ENCODE peak calls at places on chromosome 4, in six cellular contexts. One of them, this sample, is unnamed.
A peak's percentile ranks its signal among the peaks of the same experiment; 100 is the strongest.

GRCh38 chr4:24775750-24776149 is 19.6 kb upstream of the SOD3 start:
- DNase-seq in sigmoid colon: no peak
- DNase-seq in transverse colon: no peak
- DNase-seq in adrenal gland: no peak
- DNase-seq in esophagus muscularis mucosa: peak; percentile 55
- DNase-seq in right lobe of liver: no peak
- DNase-seq in this sample: no peak

GRCh38 chr4:189304179-189304578 is 636.5 kb upstream of the FRG1 start:
- DNase-seq in sigmoid colon: no peak
- DNase-seq in transverse colon: no peak
- DNase-seq in adrenal gland: no peak
- DNase-seq in esophagus muscularis mucosa: no peak
- DNase-seq in right lobe of liver: no peak
- DNase-seq in this sample: no peak

GRCh38 chr4:14168919-14169318 is 541.4 kb upstream of the BOD1L1 start:
- DNase-seq in sigmoid colon: no peak
- DNase-seq in transverse colon: peak; percentile 23
- DNase-seq in adrenal gland: peak; percentile 79
- DNase-seq in esophagus muscularis mucosa: no peak
- DNase-seq in right lobe of liver: peak; percentile 52
- DNase-seq in this sample: no peak

GRCh38 chr4:181677203-181677602 is 566.0 kb upstream of the TENM3 start:
- DNase-seq in sigmoid colon: no peak
- DNase-seq in transverse colon: no peak
- DNase-seq in adrenal gland: no peak
- DNase-seq in esophagus muscularis mucosa: no peak
- DNase-seq in right lobe of liver: no peak
- DNase-seq in this sample: no peak

GRCh38 chr4:125434136-125434535 is 119.4 kb downstream of the FAT4 start:
- DNase-seq in sigmoid colon: no peak
- DNase-seq in transverse colon: no peak
- DNase-seq in adrenal gland: no peak
- DNase-seq in esophagus muscularis mucosa: no peak
- DNase-seq in right lobe of liver: no peak
- DNase-seq in this sample: no peak

GRCh38 chr4:72779256-72779655 is 210.2 kb upstream of the ADAMTS3 start:
- DNase-seq in sigmoid colon: no peak
- DNase-seq in transverse colon: no peak
- DNase-seq in adrenal gland: no peak
- DNase-seq in esophagus muscularis mucosa: no peak
- DNase-seq in right lobe of liver: no peak
- DNase-seq in this sample: no peak

GRCh38 chr4:125722009-125722408 is 407.3 kb downstream of the FAT4 start:
- DNase-seq in sigmoid colon: no peak
- DNase-seq in transverse colon: no peak
- DNase-seq in adrenal gland: no peak
- DNase-seq in esophagus muscularis mucosa: no peak
- DNase-seq in right lobe of liver: no peak
- DNase-seq in this sample: no peak

GRCh38 chr4:20313237-20314030 is 61.7 kb downstream of the SLIT2 start:
- DNase-seq in sigmoid colon: no peak
- DNase-seq in transverse colon: peak; percentile 12
- DNase-seq in adrenal gland: no peak
- DNase-seq in esophagus muscularis mucosa: no peak
- DNase-seq in right lobe of liver: peak; percentile 29
- DNase-seq in this sample: no peak

GRCh38 chr4:151850751-151851150 is 89.9 kb upstream of the GATB start:
- DNase-seq in sigmoid colon: no peak
- DNase-seq in transverse colon: no peak
- DNase-seq in adrenal gland: no peak
- DNase-seq in esophagus muscularis mucosa: no peak
- DNase-seq in right lobe of liver: no peak
- DNase-seq in this sample: no peak

GRCh38 chr4:143251781-143252180 is 67.1 kb downstream of the USP38 start:
- DNase-seq in sigmoid colon: no peak
- DNase-seq in transverse colon: no peak
- DNase-seq in adrenal gland: no peak
- DNase-seq in esophagus muscularis mucosa: no peak
- DNase-seq in right lobe of liver: no peak
- DNase-seq in this sample: no peak

GRCh38 chr4:52407545-52407944 is 251.6 kb downstream of the USP46 start:
- DNase-seq in sigmoid colon: no peak
- DNase-seq in transverse colon: no peak
- DNase-seq in adrenal gland: no peak
- DNase-seq in esophagus muscularis mucosa: no peak
- DNase-seq in right lobe of liver: no peak
- DNase-seq in this sample: no peak

GRCh38 chr4:164800786-164801185 is 46.9 kb downstream of the SMIM31 start:
- DNase-seq in sigmoid colon: no peak
- DNase-seq in transverse colon: no peak
- DNase-seq in adrenal gland: no peak
- DNase-seq in esophagus muscularis mucosa: no peak
- DNase-seq in right lobe of liver: no peak
- DNase-seq in this sample: no peak

GRCh38 chr4:73998040-73999011 is at the start of gene CXCL5:
- DNase-seq in sigmoid colon: no peak
- DNase-seq in transverse colon: peak; percentile 16
- DNase-seq in adrenal gland: no peak
- DNase-seq in esophagus muscularis mucosa: no peak
- DNase-seq in right lobe of liver: peak; percentile 55
- DNase-seq in this sample: no peak

GRCh38 chr4:55993994-55994657 is 45.4 kb downstream of the CEP135 start:
- DNase-seq in sigmoid colon: no peak
- DNase-seq in transverse colon: no peak
- DNase-seq in adrenal gland: no peak
- DNase-seq in esophagus muscularis mucosa: no peak
- DNase-seq in right lobe of liver: no peak
- DNase-seq in this sample: no peak

GRCh38 chr4:19358015-19358414 is 893.7 kb upstream of the SLIT2 start:
- DNase-seq in sigmoid colon: no peak
- DNase-seq in transverse colon: no peak
- DNase-seq in adrenal gland: no peak
- DNase-seq in esophagus muscularis mucosa: no peak
- DNase-seq in right lobe of liver: no peak
- DNase-seq in this sample: no peak

GRCh38 chr4:110589297-110589696 is 33.6 kb downstream of the PITX2 start:
- DNase-seq in sigmoid colon: no peak
- DNase-seq in transverse colon: no peak
- DNase-seq in adrenal gland: no peak
- DNase-seq in esophagus muscularis mucosa: no peak
- DNase-seq in right lobe of liver: no peak
- DNase-seq in this sample: no peak

GRCh38 chr4:142191901-142192300 is 555.5 kb downstream of the IL15 start:
- DNase-seq in sigmoid colon: no peak
- DNase-seq in transverse colon: no peak
- DNase-seq in adrenal gland: no peak
- DNase-seq in esophagus muscularis mucosa: no peak
- DNase-seq in right lobe of liver: no peak
- DNase-seq in this sample: no peak

GRCh38 chr4:22091906-22092305 is 143.3 kb upstream of the KCNIP4 start:
- DNase-seq in sigmoid colon: no peak
- DNase-seq in transverse colon: no peak
- DNase-seq in adrenal gland: no peak
- DNase-seq in esophagus muscularis mucosa: no peak
- DNase-seq in right lobe of liver: no peak
- DNase-seq in this sample: no peak

GRCh38 chr4:6772223-6772928 is 10.2 kb upstream of the KIAA0232 start:
- DNase-seq in sigmoid colon: peak; percentile 33
- DNase-seq in transverse colon: peak; percentile 72
- DNase-seq in adrenal gland: peak; percentile 44
- DNase-seq in esophagus muscularis mucosa: no peak
- DNase-seq in right lobe of liver: no peak
- DNase-seq in this sample: no peak

GRCh38 chr4:14532436-14532835 is 469.8 kb upstream of the CPEB2 start:
- DNase-seq in sigmoid colon: no peak
- DNase-seq in transverse colon: no peak
- DNase-seq in adrenal gland: no peak
- DNase-seq in esophagus muscularis mucosa: no peak
- DNase-seq in right lobe of liver: no peak
- DNase-seq in this sample: no peak

GRCh38 chr4:121370729-121371325 is 10.0 kb downstream of the QRFPR start:
- DNase-seq in sigmoid colon: no peak
- DNase-seq in transverse colon: peak; percentile 11
- DNase-seq in adrenal gland: no peak
- DNase-seq in esophagus muscularis mucosa: no peak
- DNase-seq in right lobe of liver: no peak
- DNase-seq in this sample: no peak

GRCh38 chr4:85367815-85368214 is 107.1 kb upstream of the ARHGAP24 start:
- DNase-seq in sigmoid colon: no peak
- DNase-seq in transverse colon: no peak
- DNase-seq in adrenal gland: no peak
- DNase-seq in esophagus muscularis mucosa: no peak
- DNase-seq in right lobe of liver: no peak
- DNase-seq in this sample: no peak

GRCh38 chr4:29853843-29854242 is 866.3 kb upstream of the PCDH7 start:
- DNase-seq in sigmoid colon: no peak
- DNase-seq in transverse colon: no peak
- DNase-seq in adrenal gland: no peak
- DNase-seq in esophagus muscularis mucosa: no peak
- DNase-seq in right lobe of liver: no peak
- DNase-seq in this sample: no peak

GRCh38 chr4:82268050-82268825 is 105.6 kb downstream of the HNRNPD start:
- DNase-seq in sigmoid colon: peak; percentile 74
- DNase-seq in transverse colon: peak; percentile 49
- DNase-seq in adrenal gland: peak; percentile 62
- DNase-seq in esophagus muscularis mucosa: no peak
- DNase-seq in right lobe of liver: peak; percentile 45
- DNase-seq in this sample: peak; percentile 45

GRCh38 chr4:155377281-155377680 is 516 bp upstream of the MAP9 start:
- DNase-seq in sigmoid colon: no peak
- DNase-seq in transverse colon: no peak
- DNase-seq in adrenal gland: no peak
- DNase-seq in esophagus muscularis mucosa: no peak
- DNase-seq in right lobe of liver: no peak
- DNase-seq in this sample: no peak

GRCh38 chr4:173591760-173592159 is 61.7 kb upstream of the HAND2 start:
- DNase-seq in sigmoid colon: no peak
- DNase-seq in transverse colon: no peak
- DNase-seq in adrenal gland: no peak
- DNase-seq in esophagus muscularis mucosa: no peak
- DNase-seq in right lobe of liver: no peak
- DNase-seq in this sample: no peak

GRCh38 chr4:88729146-88729755 is 31.6 kb upstream of the NAP1L5 start:
- DNase-seq in sigmoid colon: no peak
- DNase-seq in transverse colon: no peak
- DNase-seq in adrenal gland: no peak
- DNase-seq in esophagus muscularis mucosa: no peak
- DNase-seq in right lobe of liver: no peak
- DNase-seq in this sample: no peak

GRCh38 chr4:84342161-84342560 is 156.9 kb downstream of the NKX6-1 start:
- DNase-seq in sigmoid colon: no peak
- DNase-seq in transverse colon: no peak
- DNase-seq in adrenal gland: no peak
- DNase-seq in esophagus muscularis mucosa: no peak
- DNase-seq in right lobe of liver: no peak
- DNase-seq in this sample: no peak

GRCh38 chr4:184267673-184268573 is 50.2 kb upstream of the ENPP6 start:
- DNase-seq in sigmoid colon: no peak
- DNase-seq in transverse colon: peak; percentile 77
- DNase-seq in adrenal gland: peak; percentile 57
- DNase-seq in esophagus muscularis mucosa: no peak
- DNase-seq in right lobe of liver: peak; percentile 54
- DNase-seq in this sample: no peak

GRCh38 chr4:126513596-126513995 is 1119.2 kb upstream of the INTU start:
- DNase-seq in sigmoid colon: no peak
- DNase-seq in transverse colon: no peak
- DNase-seq in adrenal gland: no peak
- DNase-seq in esophagus muscularis mucosa: no peak
- DNase-seq in right lobe of liver: no peak
- DNase-seq in this sample: no peak

GRCh38 chr4:139666735-139667266 is 1.2 kb downstream of the MGST2 start:
- DNase-seq in sigmoid colon: peak; percentile 74
- DNase-seq in transverse colon: peak; percentile 70
- DNase-seq in adrenal gland: peak; percentile 53
- DNase-seq in esophagus muscularis mucosa: no peak
- DNase-seq in right lobe of liver: peak; percentile 42
- DNase-seq in this sample: peak; percentile 52

GRCh38 chr4:175378372-175378771 is 433.7 kb downstream of the GPM6A start:
- DNase-seq in sigmoid colon: no peak
- DNase-seq in transverse colon: no peak
- DNase-seq in adrenal gland: no peak
- DNase-seq in esophagus muscularis mucosa: no peak
- DNase-seq in right lobe of liver: no peak
- DNase-seq in this sample: no peak

GRCh38 chr4:24809376-24809775 is 14.0 kb downstream of the SOD3 start:
- DNase-seq in sigmoid colon: no peak
- DNase-seq in transverse colon: no peak
- DNase-seq in adrenal gland: no peak
- DNase-seq in esophagus muscularis mucosa: peak; percentile 87
- DNase-seq in right lobe of liver: no peak
- DNase-seq in this sample: no peak

GRCh38 chr4:163494360-163495241 is at the start of gene TMA16:
- DNase-seq in sigmoid colon: peak; percentile 91
- DNase-seq in transverse colon: peak; percentile 88
- DNase-seq in adrenal gland: peak; percentile 90
- DNase-seq in esophagus muscularis mucosa: peak; percentile 94
- DNase-seq in right lobe of liver: peak; percentile 86
- DNase-seq in this sample: peak; percentile 81
- TF ChIP-seq POLR2A in sigmoid colon: peak; percentile 9
- TF ChIP-seq POLR2A in transverse colon: peak; percentile 70
- TF ChIP-seq POLR2A in adrenal gland: peak; percentile 67
- TF ChIP-seq POLR2A in esophagus muscularis mucosa: no peak
- TF ChIP-seq POLR2A in right lobe of liver: peak; percentile 66
- TF ChIP-seq POLR2A in this sample: peak; percentile 29

GRCh38 chr4:119744580-119744979 is 116.0 kb upstream of the PDE5A start:
- DNase-seq in sigmoid colon: no peak
- DNase-seq in transverse colon: no peak
- DNase-seq in adrenal gland: no peak
- DNase-seq in esophagus muscularis mucosa: no peak
- DNase-seq in right lobe of liver: no peak
- DNase-seq in this sample: no peak
- H3K4me1 ChIP-seq in sigmoid colon: no peaks in the 10 kb centered on the region
- H3K4me1 ChIP-seq in transverse colon: no peaks in the 10 kb centered on the region
- H3K4me1 ChIP-seq in adrenal gland: no peaks in the 10 kb centered on the region
- H3K4me1 ChIP-seq in esophagus muscularis mucosa: peaks cover 5% of the 10 kb centered on the region
- H3K4me1 ChIP-seq in right lobe of liver: no peaks in the 10 kb centered on the region
- H3K4me1 ChIP-seq in this sample: peaks cover 2% of the 10 kb centered on the region

GRCh38 chr4:123554819-123555499 is 158.4 kb downstream of the SPRY1 start:
- DNase-seq in sigmoid colon: no peak
- DNase-seq in transverse colon: peak; percentile 11
- DNase-seq in adrenal gland: no peak
- DNase-seq in esophagus muscularis mucosa: no peak
- DNase-seq in right lobe of liver: no peak
- DNase-seq in this sample: no peak
- H3K4me3 ChIP-seq in sigmoid colon: no peak overlapping the region
- H3K4me3 ChIP-seq in transverse colon: no peak overlapping the region
- H3K4me3 ChIP-seq in adrenal gland: no peak overlapping the region
- H3K4me3 ChIP-seq in esophagus muscularis mucosa: no peak overlapping the region
- H3K4me3 ChIP-seq in right lobe of liver: peak overlapping the region; percentile 25
- H3K4me3 ChIP-seq in this sample: no peak overlapping the region

DNA sequence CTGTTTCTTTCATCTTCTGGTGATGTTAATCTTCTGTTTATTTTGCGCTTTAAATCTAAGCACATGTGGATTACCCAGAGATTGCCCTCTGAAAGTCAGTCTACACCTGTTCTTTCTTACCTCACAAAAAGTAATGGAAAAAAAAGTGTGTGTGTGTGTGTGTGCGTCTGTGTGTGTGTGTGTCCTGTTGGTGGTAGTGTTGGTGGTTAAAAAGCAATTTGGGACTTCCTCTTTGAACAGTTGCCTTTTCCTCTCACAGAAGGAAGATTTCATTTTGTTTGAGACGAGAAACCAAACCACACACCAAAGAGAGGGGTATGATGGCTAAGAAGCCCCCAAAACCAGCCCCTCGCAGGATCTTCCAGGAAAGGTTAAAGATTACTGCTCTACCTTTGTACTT is at the start of gene STAP1:
- DNase-seq in sigmoid colon: no peak
- DNase-seq in transverse colon: peak; percentile 15
- DNase-seq in adrenal gland: no peak
- DNase-seq in esophagus muscularis mucosa: no peak
- DNase-seq in right lobe of liver: no peak
- DNase-seq in this sample: no peak
- TF ChIP-seq POLR2A in sigmoid colon: no peak
- TF ChIP-seq POLR2A in transverse colon: peak; percentile 48
- TF ChIP-seq POLR2A in adrenal gland: no peak
- TF ChIP-seq POLR2A in esophagus muscularis mucosa: no peak
- TF ChIP-seq POLR2A in right lobe of liver: no peak
- TF ChIP-seq POLR2A in this sample: no peak

This sample was measured in ovary.